ENCODE peak calls at places on chromosomes 4 and X, in four cellular contexts. P, W, B and A are unnamed samples.

GRCh38 chr4:36824682-36825081 is 419.9 kb upstream of the NWD2 start:
- DNase-seq in P (no peak), W (no peak), B (no peak), A (peak)

GRCh38 chrX:130179579-130180215 is 7.9 kb downstream of the RAB33A start:
- DNase-seq in P (peak), W (peak), B (no peak), A (peak)

GRCh38 chrX:9257718-9258117 is 207.1 kb upstream of the TBL1X start:
- DNase-seq in P (no peak), W (no peak), B (no peak), A (no peak)

GRCh38 chr4:149973181-149973580 is 105.1 kb upstream of the DCLK2 start:
- DNase-seq in P (no peak), W (no peak), B (no peak), A (no peak)

GRCh38 chrX:19695884-19696283 is 180.6 kb upstream of the MAP3K15 start:
- DNase-seq in P (no peak), W (no peak), B (no peak), A (no peak)

GRCh38 chrX:111728096-111728495 is 47.1 kb downstream of the ALG13 start:
- DNase-seq in P (peak), W (no peak), B (no peak), A (no peak)

GRCh38 chr4:169040559-169041261 is 30.7 kb upstream of the CBR4 start:
- DNase-seq in P (no peak), W (no peak), B (no peak), A (no peak)

GRCh38 chrX:8245411-8245810 is 74.3 kb upstream of the VCX2 start:
- DNase-seq in P (no peak), W (no peak), B (no peak), A (no peak)

GRCh38 chr4:4610672-4611071 is 68.8 kb upstream of the STX18 start:
- DNase-seq in P (no peak), W (no peak), B (no peak), A (no peak)

GRCh38 chr4:105197777-105198176 is 51.1 kb downstream of the TET2 start:
- DNase-seq in P (peak), W (no peak), B (no peak), A (no peak)

GRCh38 chr4:171588146-171588545 is 225.1 kb upstream of the GALNTL6 start:
- DNase-seq in P (no peak), W (no peak), B (no peak), A (no peak)

GRCh38 chr4:56958111-56958517 is 19.3 kb downstream of the NOA1 start:
- DNase-seq in P (peak), W (peak), B (no peak), A (no peak)

GRCh38 chr4:99156992-99157391 is 12.9 kb upstream of the ADH4 start:
- DNase-seq in P (no peak), W (no peak), B (no peak), A (no peak)

GRCh38 chr4:8906991-8907595 is 35.5 kb upstream of the HMX1 start:
- DNase-seq in P (no peak), W (no peak), B (no peak), A (no peak)

GRCh38 chrX:107672955-107673378 is 44.7 kb downstream of the PRPS1 start:
- DNase-seq in P (peak), W (peak), B (no peak), A (peak)

GRCh38 chrX:9538544-9539045 is 73.7 kb downstream of the TBL1X start:
- DNase-seq in P (no peak), W (no peak), B (no peak), A (no peak)

GRCh38 chr4:115355329-115355728 is 241.9 kb upstream of the NDST4 start:
- DNase-seq in P (no peak), W (no peak), B (no peak), A (no peak)

GRCh38 chrX:46770006-46770816 is 11.3 kb upstream of the SLC9A7 start:
- DNase-seq in P (peak), W (peak), B (no peak), A (no peak)

GRCh38 chr4:108644237-108644636 is 6.2 kb upstream of the OSTC start:
- DNase-seq in P (peak), W (peak), B (no peak), A (no peak)

GRCh38 chrX:101427954-101428353 is 19.9 kb downstream of the HNRNPH2 start:
- DNase-seq in P (no peak), W (no peak), B (no peak), A (no peak)

DNA sequence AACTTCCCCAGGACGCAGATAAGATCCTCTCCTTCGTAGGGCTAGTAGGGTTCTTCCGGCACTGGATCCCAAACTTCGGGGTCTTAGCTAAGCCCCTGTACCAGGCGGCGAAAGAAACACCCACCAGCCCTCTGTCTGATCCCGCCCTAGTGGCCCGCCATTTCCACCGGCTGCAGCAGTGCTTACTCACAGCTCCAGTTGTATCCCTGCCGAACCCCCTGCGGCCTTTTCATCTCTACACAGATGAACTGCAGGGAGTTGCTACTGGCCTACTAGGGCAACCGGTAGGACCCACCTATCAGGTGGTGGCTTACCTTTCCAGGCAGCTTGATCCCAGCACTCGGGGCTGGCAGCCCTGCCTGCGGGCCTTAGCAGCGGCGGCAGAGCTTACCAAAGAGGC is 961.2 kb downstream of the RPA4 start:
- DNase-seq in P (no peak), W (no peak), B (no peak), A (no peak)
- TF ChIP-seq FOS in P (no peak), W (no peak), B (no peak), A (no peak)

GRCh38 chrX:40371376-40371775 is 209.4 kb upstream of the ATP6AP2 start:
- DNase-seq in P (no peak), W (no peak), B (no peak), A (no peak)

GRCh38 chrX:40368611-40369061 is 212.1 kb upstream of the ATP6AP2 start:
- DNase-seq in P (no peak), W (no peak), B (no peak), A (no peak)

GRCh38 chrX:40366661-40367060 is 214.1 kb upstream of the ATP6AP2 start:
- DNase-seq in P (no peak), W (no peak), B (no peak), A (no peak)
- TF ChIP-seq FOS in P (no peak), W (no peak), B (no peak), A (no peak)

GRCh38 chr4:95142877-95143412 is 385.2 kb downstream of the BMPR1B start:
- DNase-seq in P (no peak), W (no peak), B (no peak), A (no peak)
- TF ChIP-seq FOS in P (no peak), W (no peak), B (no peak), A (no peak)

GRCh38 chrX:140091276-140091886 is 126.1 kb upstream of the CXorf66 start:
- DNase-seq in P (no peak), W (no peak), B (no peak), A (peak)
- TF ChIP-seq FOS in P (no peak), W (no peak), B (no peak), A (no peak)